ENCODE peak calls at places on chromosomes 12 and 14, in five cellular contexts. One of them, this sample, is unnamed.

GRCh38 chr14:34754687-34755086 is 40.3 kb upstream of the CFL2 start:
- DNase-seq in esophagus squamous epithelium: no peak
- DNase-seq in tibial nerve: no peak
- DNase-seq in IMR-90: no peak
- DNase-seq in SK-N-SH: no peak
- DNase-seq in this sample: no peak

GRCh38 chr12:30613119-30613830 is 82.4 kb downstream of the IPO8 start:
- DNase-seq in esophagus squamous epithelium: no peak
- DNase-seq in tibial nerve: no peak
- DNase-seq in IMR-90: peak
- DNase-seq in SK-N-SH: no peak
- DNase-seq in this sample: no peak

GRCh38 chr12:65532162-65532561 is 253.7 kb downstream of the MSRB3 start:
- DNase-seq in esophagus squamous epithelium: no peak
- DNase-seq in tibial nerve: no peak
- DNase-seq in IMR-90: peak
- DNase-seq in SK-N-SH: no peak
- DNase-seq in this sample: no peak

GRCh38 chr14:80930836-80931389 is 10.6 kb downstream of the CEP128 start:
- DNase-seq in esophagus squamous epithelium: no peak
- DNase-seq in tibial nerve: no peak
- DNase-seq in IMR-90: peak
- DNase-seq in SK-N-SH: no peak
- DNase-seq in this sample: no peak

GRCh38 chr14:35819591-35820540 is 6.3 kb upstream of the BRMS1L start:
- DNase-seq in esophagus squamous epithelium: no peak
- DNase-seq in tibial nerve: no peak
- DNase-seq in IMR-90: no peak
- DNase-seq in SK-N-SH: no peak
- DNase-seq in this sample: no peak

GRCh38 chr12:121033625-121034349 is 5.3 kb downstream of the OASL start:
- DNase-seq in esophagus squamous epithelium: no peak
- DNase-seq in tibial nerve: no peak
- DNase-seq in IMR-90: no peak
- DNase-seq in SK-N-SH: no peak
- DNase-seq in this sample: no peak

GRCh38 chr12:50734409-50735263 is 29.3 kb upstream of the ATF1 start:
- DNase-seq in esophagus squamous epithelium: no peak
- DNase-seq in tibial nerve: no peak
- DNase-seq in IMR-90: peak
- DNase-seq in SK-N-SH: peak
- DNase-seq in this sample: peak

GRCh38 chr14:72476657-72477499 is 417.0 kb downstream of the DPF3 start:
- DNase-seq in esophagus squamous epithelium: no peak
- DNase-seq in tibial nerve: no peak
- DNase-seq in IMR-90: peak
- DNase-seq in SK-N-SH: no peak
- DNase-seq in this sample: no peak

GRCh38 chr14:70698288-70698687 is 56.6 kb downstream of the TTC9 start:
- DNase-seq in esophagus squamous epithelium: no peak
- DNase-seq in tibial nerve: no peak
- DNase-seq in IMR-90: peak
- DNase-seq in SK-N-SH: no peak
- DNase-seq in this sample: no peak

GRCh38 chr12:116604883-116605641 is 45.9 kb downstream of the MAP1LC3B2 start:
- DNase-seq in esophagus squamous epithelium: no peak
- DNase-seq in tibial nerve: no peak
- DNase-seq in IMR-90: no peak
- DNase-seq in SK-N-SH: no peak
- DNase-seq in this sample: no peak

GRCh38 chr12:7162691-7163114 is 26.8 kb upstream of the PEX5 start:
- DNase-seq in esophagus squamous epithelium: no peak
- DNase-seq in tibial nerve: no peak
- DNase-seq in IMR-90: no peak
- DNase-seq in SK-N-SH: no peak
- DNase-seq in this sample: no peak

GRCh38 chr12:132672678-132673077 is 14.5 kb downstream of the POLE start:
- DNase-seq in esophagus squamous epithelium: no peak
- DNase-seq in tibial nerve: no peak
- DNase-seq in IMR-90: no peak
- DNase-seq in SK-N-SH: no peak
- DNase-seq in this sample: no peak

GRCh38 chr12:52630609-52631200 is 12.3 kb upstream of the KRT73 start:
- DNase-seq in esophagus squamous epithelium: no peak
- DNase-seq in tibial nerve: no peak
- DNase-seq in IMR-90: no peak
- DNase-seq in SK-N-SH: no peak
- DNase-seq in this sample: no peak

GRCh38 chr12:13581031-13581430 is 384.5 kb downstream of the EMP1 start:
- DNase-seq in esophagus squamous epithelium: no peak
- DNase-seq in tibial nerve: no peak
- DNase-seq in IMR-90: no peak
- DNase-seq in SK-N-SH: no peak
- DNase-seq in this sample: no peak

GRCh38 chr12:17571047-17571446 is 518.9 kb downstream of the RERGL start:
- DNase-seq in esophagus squamous epithelium: no peak
- DNase-seq in tibial nerve: no peak
- DNase-seq in IMR-90: no peak
- DNase-seq in SK-N-SH: no peak
- DNase-seq in this sample: no peak

GRCh38 chr14:38880643-38881567 is 222.1 kb downstream of the SEC23A start:
- DNase-seq in esophagus squamous epithelium: no peak
- DNase-seq in tibial nerve: no peak
- DNase-seq in IMR-90: no peak
- DNase-seq in SK-N-SH: peak
- DNase-seq in this sample: no peak

GRCh38 chr14:35286707-35287106 is 5.5 kb upstream of the PSMA6 start:
- DNase-seq in esophagus squamous epithelium: no peak
- DNase-seq in tibial nerve: no peak
- DNase-seq in IMR-90: no peak
- DNase-seq in SK-N-SH: no peak
- DNase-seq in this sample: no peak

GRCh38 chr12:52721838-52722470 is 18.6 kb upstream of the KRT77 start:
- DNase-seq in esophagus squamous epithelium: no peak
- DNase-seq in tibial nerve: no peak
- DNase-seq in IMR-90: no peak
- DNase-seq in SK-N-SH: no peak
- DNase-seq in this sample: no peak

GRCh38 chr14:60101801-60102200 is 10.1 kb downstream of the PCNX4 start:
- DNase-seq in esophagus squamous epithelium: no peak
- DNase-seq in tibial nerve: no peak
- DNase-seq in IMR-90: peak
- DNase-seq in SK-N-SH: no peak
- DNase-seq in this sample: no peak

GRCh38 chr12:45220366-45220931 is 4.6 kb downstream of the ANO6 start:
- DNase-seq in esophagus squamous epithelium: no peak
- DNase-seq in tibial nerve: no peak
- DNase-seq in IMR-90: no peak
- DNase-seq in SK-N-SH: no peak
- DNase-seq in this sample: no peak

GRCh38 chr12:132270969-132271754 is 58.2 kb downstream of the GALNT9 start:
- DNase-seq in esophagus squamous epithelium: no peak
- DNase-seq in tibial nerve: no peak
- DNase-seq in IMR-90: no peak
- DNase-seq in SK-N-SH: no peak
- DNase-seq in this sample: no peak

GRCh38 chr14:29716150-29716549 is 211.5 kb downstream of the PRKD1 start:
- DNase-seq in esophagus squamous epithelium: no peak
- DNase-seq in tibial nerve: no peak
- DNase-seq in IMR-90: peak
- DNase-seq in SK-N-SH: no peak
- DNase-seq in this sample: no peak

GRCh38 chr14:52268191-52269061 is 928 bp downstream of the PTGDR start:
- DNase-seq in esophagus squamous epithelium: no peak
- DNase-seq in tibial nerve: no peak
- DNase-seq in IMR-90: peak
- DNase-seq in SK-N-SH: peak
- DNase-seq in this sample: no peak

GRCh38 chr12:1853716-1854115 is 33.4 kb downstream of the LRTM2 start:
- DNase-seq in esophagus squamous epithelium: no peak
- DNase-seq in tibial nerve: no peak
- DNase-seq in IMR-90: no peak
- DNase-seq in SK-N-SH: no peak
- DNase-seq in this sample: no peak

GRCh38 chr14:105473033-105473676 is 1.5 kb upstream of the CRIP2 start:
- DNase-seq in esophagus squamous epithelium: no peak
- DNase-seq in tibial nerve: no peak
- DNase-seq in IMR-90: no peak
- DNase-seq in SK-N-SH: peak
- DNase-seq in this sample: no peak

GRCh38 chr14:105470163-105470811 is 4.3 kb upstream of the CRIP2 start:
- DNase-seq in esophagus squamous epithelium: no peak
- DNase-seq in tibial nerve: no peak
- DNase-seq in IMR-90: no peak
- DNase-seq in SK-N-SH: no peak
- DNase-seq in this sample: no peak

GRCh38 chr14:105472496-105472991 is 2.1 kb upstream of the CRIP2 start:
- DNase-seq in esophagus squamous epithelium: no peak
- DNase-seq in tibial nerve: no peak
- DNase-seq in IMR-90: no peak
- DNase-seq in SK-N-SH: peak
- DNase-seq in this sample: no peak

GRCh38 chr14:105470812-105471771 is 3.5 kb upstream of the CRIP2 start:
- DNase-seq in esophagus squamous epithelium: no peak
- DNase-seq in tibial nerve: no peak
- DNase-seq in IMR-90: no peak
- DNase-seq in SK-N-SH: peak
- DNase-seq in this sample: no peak

GRCh38 chr14:105471823-105472495 is 2.7 kb upstream of the CRIP2 start:
- DNase-seq in esophagus squamous epithelium: no peak
- DNase-seq in tibial nerve: no peak
- DNase-seq in IMR-90: no peak
- DNase-seq in SK-N-SH: no peak
- DNase-seq in this sample: no peak
- H3K27ac ChIP-seq in esophagus squamous epithelium: no peak
- H3K27ac ChIP-seq in tibial nerve: no peak
- H3K27ac ChIP-seq in IMR-90: no peak
- H3K27ac ChIP-seq in SK-N-SH: no peak
- H3K27ac ChIP-seq in this sample: peak

DNA sequence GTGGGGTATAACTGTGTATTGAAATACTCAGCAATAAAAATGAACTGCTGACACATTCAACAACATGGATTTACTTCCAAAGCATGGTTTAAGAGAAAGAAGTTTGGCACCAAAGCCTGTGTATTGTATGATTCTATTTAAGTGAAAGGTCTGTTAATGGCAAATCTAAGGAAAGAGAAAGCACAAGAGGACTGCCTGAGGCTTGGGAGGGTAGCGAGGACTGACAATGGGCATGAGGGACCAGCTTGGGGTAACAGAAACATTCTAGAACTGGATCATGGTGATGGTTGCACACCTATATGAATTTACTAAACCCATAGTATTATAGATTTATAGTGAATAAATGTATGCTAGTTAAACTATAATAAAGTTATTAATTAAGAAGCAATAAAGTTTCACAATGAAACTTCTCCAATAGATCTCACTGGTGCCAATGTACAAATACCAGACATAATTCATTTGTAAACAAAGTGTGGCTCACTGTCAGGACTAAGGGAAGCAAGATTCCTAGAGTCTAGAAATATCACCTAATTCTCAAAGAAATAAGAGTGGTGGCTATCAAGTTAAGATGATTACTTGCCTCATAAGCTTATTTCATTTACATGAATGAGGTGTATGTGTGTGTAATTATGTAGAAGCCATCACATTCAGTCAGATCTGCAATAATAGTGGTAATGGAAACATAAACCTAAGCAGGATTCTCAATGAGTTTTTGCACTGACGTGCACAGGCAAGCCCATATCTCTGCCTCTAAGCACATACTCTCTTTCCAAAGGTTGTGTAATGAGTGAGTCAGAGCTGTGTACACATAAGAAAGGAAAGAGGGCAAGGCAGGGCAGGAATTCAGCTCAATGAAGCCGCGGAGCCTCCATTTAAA is 353.4 kb downstream of the KCNH5 start:
- DNase-seq in esophagus squamous epithelium: no peak
- DNase-seq in tibial nerve: no peak
- DNase-seq in IMR-90: peak
- DNase-seq in SK-N-SH: no peak
- DNase-seq in this sample: peak
- H3K27ac ChIP-seq in esophagus squamous epithelium: peak
- H3K27ac ChIP-seq in tibial nerve: no peak
- H3K27ac ChIP-seq in IMR-90: peak
- H3K27ac ChIP-seq in SK-N-SH: no peak
- H3K27ac ChIP-seq in this sample: peak

DNA sequence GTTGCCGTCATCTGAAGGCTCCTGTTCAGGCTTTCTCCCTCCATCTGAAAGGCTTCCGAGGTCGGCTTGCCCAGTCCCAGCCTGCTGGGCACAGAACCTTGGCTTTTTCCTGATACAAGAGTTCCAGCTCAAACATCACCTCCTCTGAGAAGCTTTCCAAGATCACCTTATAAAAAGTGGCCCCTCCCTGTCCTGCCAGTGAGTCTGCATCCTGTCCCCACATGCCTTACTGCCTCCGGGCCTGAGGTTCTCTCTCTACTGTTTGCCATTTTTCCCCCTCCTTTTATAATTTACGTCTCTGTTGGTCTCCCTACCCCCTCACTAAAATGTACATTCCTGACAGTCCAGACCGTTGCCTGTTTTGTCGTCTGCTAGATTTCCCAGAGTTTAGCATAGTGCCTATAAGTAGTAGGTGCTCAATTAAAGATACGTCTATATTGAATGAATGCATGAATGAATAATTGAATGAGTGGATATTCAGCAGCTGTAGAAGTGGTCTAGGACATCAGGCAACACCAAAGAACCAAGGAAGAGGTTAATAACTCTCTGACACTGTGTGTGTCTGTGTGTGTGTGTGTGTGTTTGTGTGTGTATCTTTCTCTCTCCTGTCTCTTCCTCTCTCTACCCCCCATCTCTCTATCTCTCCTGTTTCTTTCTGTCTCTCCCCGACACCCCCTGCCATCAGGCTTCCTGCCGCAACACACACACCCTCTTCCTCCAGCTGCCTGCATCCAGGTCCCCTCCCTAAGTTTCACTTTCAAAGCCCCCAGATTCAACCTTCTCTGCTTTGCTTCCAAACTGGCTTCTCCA is 119.7 kb upstream of the NCOR2 start:
- DNase-seq in esophagus squamous epithelium: no peak
- DNase-seq in tibial nerve: no peak
- DNase-seq in IMR-90: no peak
- DNase-seq in SK-N-SH: no peak
- DNase-seq in this sample: no peak
- H3K27ac ChIP-seq in esophagus squamous epithelium: no peak
- H3K27ac ChIP-seq in tibial nerve: no peak
- H3K27ac ChIP-seq in IMR-90: no peak
- H3K27ac ChIP-seq in SK-N-SH: peak
- H3K27ac ChIP-seq in this sample: peak

DNA sequence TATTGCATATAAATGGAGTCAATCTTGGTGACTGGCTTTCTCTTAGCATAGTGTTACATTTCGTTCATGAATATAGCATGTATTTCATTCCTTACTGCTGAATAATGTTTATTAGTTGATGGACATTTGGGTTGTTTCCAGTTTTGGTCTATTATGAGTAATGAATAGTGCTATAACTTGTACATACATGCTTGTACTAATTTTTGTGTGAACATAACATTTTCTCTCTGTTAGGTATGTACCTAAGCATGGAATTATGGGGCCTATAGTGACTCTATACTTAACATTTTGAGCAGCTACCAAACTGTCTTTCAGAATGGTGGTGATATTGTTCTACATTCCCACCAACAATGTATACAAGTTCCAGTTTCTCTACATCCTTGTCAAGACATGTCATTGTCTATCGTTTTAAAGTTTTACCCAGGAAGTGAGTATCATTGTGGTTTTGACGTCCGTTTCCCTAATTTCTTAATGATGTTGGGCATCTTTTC is 23.1 kb downstream of the ATP2A2 start:
- DNase-seq in esophagus squamous epithelium: no peak
- DNase-seq in tibial nerve: no peak
- DNase-seq in IMR-90: peak
- DNase-seq in SK-N-SH: no peak
- DNase-seq in this sample: no peak
- H3K27ac ChIP-seq in esophagus squamous epithelium: peak
- H3K27ac ChIP-seq in tibial nerve: no peak
- H3K27ac ChIP-seq in IMR-90: peak
- H3K27ac ChIP-seq in SK-N-SH: peak
- H3K27ac ChIP-seq in this sample: no peak